ENCODE peak calls at places on chromosomes 12 and 14, in six cellular contexts. T is SK-N-SH, G is GM12878, Y is K562, D is HepG2, Q is H1. J is an unnamed sample.

GRCh38 chr12:51424094-51424661 is 453 bp upstream of the SLC4A8 start:
- DNase-seq in Q (no peak), T (no peak), Y (no peak), G (no peak), D (no peak), J (no peak)

GRCh38 chr14:31268216-31268615 is 60.6 kb upstream of the HECTD1 start:
- DNase-seq in G (no peak), T (no peak), D (no peak), Y (no peak), Q (no peak), J (no peak)

GRCh38 chr12:101267111-101267510 is 12.8 kb upstream of the UTP20 start:
- DNase-seq in T (no peak), Q (no peak), G (no peak), Y (no peak), D (no peak), J (no peak)

GRCh38 chr14:58750321-58751269 is 112.8 kb downstream of the DACT1 start:
- DNase-seq in T (no peak), Y (no peak), G (no peak), D (no peak), Q (no peak), J (no peak)

GRCh38 chr14:61460853-61461611 is 139.7 kb downstream of the PRKCH start:
- DNase-seq in T (no peak), D (peak; percentile 58), Y (peak; percentile 34), Q (peak; percentile 42), G (no peak), J (no peak)

GRCh38 chr14:59585891-59586554 is 9.4 kb upstream of the CCDC175 start:
- DNase-seq in G (no peak), D (no peak), Y (no peak), Q (no peak), T (no peak), J (no peak)

GRCh38 chr12:98578821-98579220 is 14.7 kb upstream of the SLC25A3 start:
- DNase-seq in D (no peak), G (no peak), T (no peak), Y (peak; percentile 78), Q (no peak), J (peak; percentile 51)

GRCh38 chr12:74322792-74323191 is 214.8 kb upstream of the ATXN7L3B start:
- DNase-seq in D (no peak), Q (no peak), Y (no peak), G (no peak), T (no peak), J (no peak)

GRCh38 chr12:104687823-104688573 is 231.2 kb downstream of the CHST11 start:
- DNase-seq in Y (no peak), Q (no peak), G (no peak), T (no peak), D (no peak), J (no peak)

GRCh38 chr14:53355581-53356112 is 202.5 kb upstream of the DDHD1 start:
- DNase-seq in D (no peak), G (no peak), Q (peak; percentile 66), Y (no peak), T (no peak), J (peak; percentile 39)

GRCh38 chr12:47277972-47278448 is 198.3 kb upstream of the AMIGO2 start:
- DNase-seq in G (no peak), Y (peak; percentile 81), Q (no peak), T (no peak), D (no peak), J (peak; percentile 88)

GRCh38 chr12:12333407-12333831 is 16.6 kb downstream of the MANSC1 start:
- DNase-seq in Q (no peak), G (no peak), D (no peak), Y (no peak), T (no peak), J (no peak)

GRCh38 chr12:113642216-113642615 is 170.5 kb upstream of the LHX5 start:
- DNase-seq in G (no peak), Q (no peak), D (no peak), Y (no peak), T (no peak), J (no peak)

GRCh38 chr12:77772606-77773298 is 57.9 kb upstream of the NAV3 start:
- DNase-seq in G (no peak), T (no peak), Q (no peak), Y (no peak), D (no peak), J (no peak)

GRCh38 chr14:72535485-72535884 is 358.4 kb downstream of the DPF3 start:
- DNase-seq in Y (no peak), G (peak; percentile 40), D (no peak), Q (no peak), T (no peak), J (no peak)

GRCh38 chr14:63496837-63497400 is 46.3 kb downstream of the PPP2R5E start:
- DNase-seq in D (no peak), T (no peak), Y (no peak), Q (no peak), G (no peak), J (no peak)

GRCh38 chr12:15601210-15601800 is 187.9 kb downstream of the EPS8 start:
- DNase-seq in G (no peak), D (no peak), Y (no peak), T (no peak), Q (no peak), J (no peak)

GRCh38 chr14:67137744-67138371 is 51.4 kb upstream of the GARIN2 start:
- DNase-seq in G (no peak), T (peak; percentile 13), Y (peak; percentile 5), Q (no peak), D (no peak), J (no peak)

GRCh38 chr12:51910691-51911090 is 3.4 kb downstream of the ACVRL1 start:
- DNase-seq in Y (no peak), G (no peak), D (no peak), T (peak; percentile 59), Q (no peak), J (no peak)

GRCh38 chr12:89655851-89656250 is 52.8 kb downstream of the ATP2B1 start:
- DNase-seq in Q (no peak), D (no peak), Y (no peak), T (no peak), G (no peak), J (no peak)

GRCh38 chr12:105916698-105917059 is 222.1 kb downstream of the NUAK1 start:
- DNase-seq in G (no peak), T (no peak), D (no peak), Y (no peak), Q (no peak), J (no peak)

GRCh38 chr14:58100735-58101368 is 51.2 kb downstream of the ARMH4 start:
- DNase-seq in G (no peak), Y (no peak), Q (no peak), T (no peak), D (no peak), J (no peak)

GRCh38 chr12:21672151-21672550 is 14.5 kb upstream of the LDHB start:
- DNase-seq in Y (no peak), G (no peak), D (no peak), T (no peak), Q (no peak), J (no peak)

GRCh38 chr14:80930836-80931389 is 10.6 kb downstream of the CEP128 start:
- DNase-seq in D (no peak), T (no peak), Y (no peak), G (peak; percentile 88), Q (no peak), J (no peak)

GRCh38 chr12:57765003-57765697 is 1.7 kb downstream of the CYP27B1 start:
- DNase-seq in Q (peak; percentile 80), Y (no peak), G (no peak), T (peak; percentile 81), D (peak; percentile 40), J (no peak)

GRCh38 chr12:28689398-28690175 is 459.5 kb upstream of the FAR2 start:
- DNase-seq in G (no peak), T (no peak), Y (no peak), Q (no peak), D (no peak), J (no peak)

GRCh38 chr14:64549805-64550538 is at the start of gene PPP1R36:
- DNase-seq in T (peak; percentile 71), Y (peak; percentile 5), G (no peak), D (no peak), Q (peak; percentile 74), J (no peak)

GRCh38 chr12:64656429-64656828 is 46.1 kb downstream of the RASSF3 start:
- DNase-seq in T (no peak), Y (peak; percentile 45), D (peak; percentile 90), G (no peak), Q (no peak), J (no peak)

GRCh38 chr12:30134229-30134628 is 350.5 kb upstream of the TMTC1 start:
- DNase-seq in Y (peak; percentile 28), Q (no peak), G (no peak), D (peak; percentile 24), T (no peak), J (peak; percentile 3)

GRCh38 chr12:30136661-30137060 is 352.9 kb upstream of the TMTC1 start:
- DNase-seq in Q (no peak), T (no peak), Y (no peak), G (no peak), D (no peak), J (no peak)

GRCh38 chr12:30138483-30138882 is 354.7 kb upstream of the TMTC1 start:
- DNase-seq in Y (no peak), G (no peak), T (no peak), D (no peak), Q (no peak), J (no peak)
- TF ChIP-seq RAD21 in Y (no peak), G (no peak), T (no peak), D (no peak), Q (no peak), J (no peak)

GRCh38 chr14:34592623-34593022 is 37.3 kb downstream of the SNX6 start:
- DNase-seq in Q (no peak), T (no peak), G (no peak), D (no peak), Y (no peak), J (no peak)
- H2AFZ ChIP-seq in Q (no peak overlapping the region), T (no peak overlapping the region), G (no peak overlapping the region), D (no peak overlapping the region), Y (no peak overlapping the region), J (no peak overlapping the region)

GRCh38 chr14:96135285-96135684 is 69.4 kb upstream of the BDKRB2 start:
- DNase-seq in Q (no peak), G (no peak), T (no peak), D (no peak), Y (no peak), J (no peak)
- TF ChIP-seq MAX in Q (no peak), G (no peak), T (no peak), D (no peak), Y (no peak), J (no peak)

DNA sequence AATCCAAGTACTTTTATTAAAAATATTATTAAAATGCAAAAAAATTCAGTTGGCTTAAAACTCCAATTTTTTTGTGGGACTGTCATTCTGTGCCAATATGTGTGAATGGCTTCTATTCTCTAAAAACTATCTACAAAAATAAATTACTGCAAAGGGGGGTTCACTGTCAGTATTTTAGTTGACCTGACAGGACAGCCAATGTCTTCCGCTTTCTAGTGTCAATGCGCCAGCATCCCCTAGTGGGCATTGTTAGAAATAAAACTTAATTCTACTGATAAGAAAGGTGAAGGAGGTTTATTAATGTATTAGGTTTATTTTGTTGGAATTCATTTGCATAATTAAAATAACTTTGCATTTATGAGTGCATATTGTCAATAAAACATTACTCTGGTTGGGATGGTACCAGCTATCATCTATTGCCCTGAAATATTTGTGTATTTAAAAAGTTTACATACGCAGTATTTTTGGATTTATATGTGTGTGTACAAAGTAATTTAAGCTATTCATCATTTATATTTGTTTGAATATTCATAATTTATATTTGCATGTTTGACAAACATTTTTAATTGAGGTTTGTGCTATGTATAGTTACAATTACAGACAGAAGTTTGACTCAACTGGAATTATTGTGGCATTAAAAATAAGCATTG is 527.2 kb downstream of the FLRT2 start:
- DNase-seq in Y (no peak), D (peak; percentile 6), Q (no peak), T (peak; percentile 3), G (no peak), J (no peak)
- TF ChIP-seq RAD21 in Y (peak; percentile 26), D (no peak), Q (peak; percentile 82), T (peak; percentile 70), G (peak; percentile 77), J (peak; percentile 22)

GRCh38 chr14:51240804-51241380 is 845 bp downstream of the TMX1 start:
- DNase-seq in D (no peak), T (no peak), Q (no peak), Y (no peak), G (no peak), J (no peak)
- H2AFZ ChIP-seq in D (peak overlapping the region; percentile 37), T (peak overlapping the region; percentile 92), Q (peak overlapping the region; percentile 22), Y (peak overlapping the region; percentile 91), G (peak overlapping the region; percentile 93), J (no peak overlapping the region)

J was measured in HCT116.